ENCODE peak calls at places on chromosomes 16 and 17, in nine cellular contexts. L, F, X, W, G, Q, I, R and B are unnamed samples. For H3K4me1 and H3K36me3, the result is how much of the 10 kb centered on the place peaks cover.

GRCh38 chr16:2250652-2251280 is 621 bp downstream of the ECI1 start:
- DNase-seq in L (peak), F (no peak), X (no peak), W (no peak), G (no peak), Q (no peak), I (no peak), R (no peak), B (peak)

GRCh38 chr16:30764816-30765465 is 2.8 kb downstream of the RNF40 start:
- DNase-seq in L (no peak), F (no peak), X (no peak), W (no peak), G (no peak), Q (no peak), I (no peak), R (no peak), B (no peak)

GRCh38 chr16:79247386-79247785 is 353.2 kb downstream of the MAF start:
- DNase-seq in L (no peak), F (no peak), X (no peak), W (no peak), G (no peak), Q (peak), I (no peak), R (no peak), B (no peak)

GRCh38 chr17:40443988-40444899 is 994 bp downstream of the IGFBP4 start:
- DNase-seq in L (no peak), F (no peak), X (peak), W (peak), G (peak), Q (no peak), I (no peak), R (no peak), B (peak)

GRCh38 chr16:20519231-20519630 is 56.9 kb downstream of the ACSM2B start:
- DNase-seq in L (no peak), F (no peak), X (no peak), W (no peak), G (no peak), Q (no peak), I (no peak), R (no peak), B (no peak)

GRCh38 chr16:85716016-85716679 is 27.4 kb upstream of the GINS2 start:
- DNase-seq in L (no peak), F (no peak), X (no peak), W (no peak), G (no peak), Q (no peak), I (no peak), R (no peak), B (no peak)

GRCh38 chr17:9566067-9566466 is 9.6 kb downstream of the STX8 start:
- DNase-seq in L (no peak), F (no peak), X (no peak), W (no peak), G (no peak), Q (no peak), I (no peak), R (no peak), B (no peak)

GRCh38 chr17:57810740-57811632 is 38.9 kb downstream of the MRPS23 start:
- DNase-seq in L (peak), F (peak), X (peak), W (peak), G (peak), Q (no peak), I (no peak), R (peak), B (peak)

GRCh38 chr17:4482338-4483011 is 16.2 kb upstream of the SPNS2 start:
- DNase-seq in L (no peak), F (no peak), X (no peak), W (no peak), G (no peak), Q (peak), I (no peak), R (no peak), B (no peak)

GRCh38 chr17:50621562-50621961 is 13.1 kb upstream of the ABCC3 start:
- DNase-seq in L (no peak), F (no peak), X (no peak), W (no peak), G (no peak), Q (no peak), I (no peak), R (no peak), B (no peak)

GRCh38 chr17:79913896-79914812 is 74.9 kb upstream of the CBX4 start:
- DNase-seq in L (no peak), F (no peak), X (no peak), W (no peak), G (no peak), Q (no peak), I (no peak), R (no peak), B (no peak)

GRCh38 chr17:11645426-11645825 is 47.2 kb downstream of the DNAH9 start:
- DNase-seq in L (no peak), F (no peak), X (no peak), W (no peak), G (no peak), Q (no peak), I (no peak), R (no peak), B (no peak)

GRCh38 chr16:86534779-86535605 is 20.0 kb downstream of the MTHFSD start:
- DNase-seq in L (no peak), F (no peak), X (peak), W (no peak), G (no peak), Q (no peak), I (no peak), R (no peak), B (no peak)

GRCh38 chr17:81664051-81664470 is 2.3 kb downstream of the OXLD1 start:
- DNase-seq in L (no peak), F (no peak), X (no peak), W (no peak), G (no peak), Q (no peak), I (no peak), R (no peak), B (no peak)

GRCh38 chr17:14637260-14637659 is 336.4 kb downstream of the HS3ST3B1 start:
- DNase-seq in L (no peak), F (no peak), X (no peak), W (no peak), G (no peak), Q (no peak), I (no peak), R (no peak), B (no peak)
- TF ChIP-seq CTCF in L (no peak), F (no peak), X (no peak), W (no peak), G (no peak), Q (no peak), I (no peak), R (no peak), B (no peak)

GRCh38 chr17:44905006-44906000 is 6.1 kb upstream of the EFTUD2 start:
- DNase-seq in L (no peak), F (no peak), X (no peak), W (no peak), G (no peak), Q (no peak), I (no peak), R (no peak), B (no peak)
- H3K4me1 ChIP-seq in L (under half), F (under half), X (under half), W (under half), G (under half), Q (under half), I (under half), R (under half), B (under half)

GRCh38 chr17:56536766-56537165 is 56.7 kb upstream of the NOG start:
- DNase-seq in L (no peak), F (no peak), X (no peak), W (no peak), G (no peak), Q (no peak), I (no peak), R (no peak), B (no peak)

GRCh38 chr17:56543280-56543679 is 50.2 kb upstream of the NOG start:
- DNase-seq in L (no peak), F (no peak), X (no peak), W (no peak), G (no peak), Q (peak), I (no peak), R (no peak), B (peak)

GRCh38 chr17:56545930-56546329 is 47.6 kb upstream of the NOG start:
- DNase-seq in L (no peak), F (no peak), X (no peak), W (no peak), G (no peak), Q (no peak), I (no peak), R (no peak), B (no peak)

GRCh38 chr17:56545056-56545455 is 48.4 kb upstream of the NOG start:
- DNase-seq in L (no peak), F (no peak), X (no peak), W (no peak), G (no peak), Q (no peak), I (no peak), R (no peak), B (no peak)

GRCh38 chr17:56540791-56541190 is 52.7 kb upstream of the NOG start:
- DNase-seq in L (no peak), F (no peak), X (no peak), W (no peak), G (no peak), Q (peak), I (no peak), R (no peak), B (peak)
- H3K36me3 ChIP-seq in L (under half), F (under half), X (under half), W (under half), G (under half), Q (under half), I (under half), R (under half), B (under half)

DNA sequence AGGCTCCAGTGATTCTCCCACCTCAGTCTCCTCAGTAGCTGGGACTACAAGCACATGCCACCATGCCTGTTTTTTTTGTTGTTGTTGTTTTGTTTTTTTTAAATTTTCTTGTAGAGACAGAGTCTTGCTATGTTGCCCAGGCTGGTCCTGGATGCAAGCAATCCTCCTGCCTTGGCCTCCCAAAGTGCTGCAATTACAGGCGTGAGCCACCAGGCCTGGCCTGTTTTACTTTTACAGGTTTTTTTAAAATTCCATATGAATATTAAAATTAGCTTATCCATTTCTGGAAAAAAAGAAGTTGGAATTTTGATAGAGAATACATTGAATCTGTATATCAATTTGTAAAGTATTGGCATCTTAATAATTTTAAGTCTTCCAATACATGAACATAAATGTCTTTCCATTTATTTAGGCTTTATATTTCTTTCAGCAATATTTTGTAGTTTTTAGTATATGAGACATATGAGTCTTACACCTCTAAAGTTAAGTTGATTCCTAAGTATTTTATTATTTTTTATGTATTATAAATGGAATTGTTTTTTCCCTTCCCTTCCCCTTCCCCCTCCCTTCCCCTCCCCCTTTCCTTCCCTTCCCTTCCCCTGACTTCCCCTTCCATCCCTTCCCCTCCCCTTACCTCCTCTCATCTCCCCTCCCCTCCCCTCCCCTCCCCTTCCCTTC is 323.5 kb upstream of the SALL1 start:
- DNase-seq in L (no peak), F (no peak), X (no peak), W (no peak), G (no peak), Q (no peak), I (no peak), R (no peak), B (no peak)
- TF ChIP-seq CTCF in L (no peak), F (no peak), X (no peak), W (no peak), G (no peak), Q (no peak), I (no peak), R (no peak), B (no peak)

DNA sequence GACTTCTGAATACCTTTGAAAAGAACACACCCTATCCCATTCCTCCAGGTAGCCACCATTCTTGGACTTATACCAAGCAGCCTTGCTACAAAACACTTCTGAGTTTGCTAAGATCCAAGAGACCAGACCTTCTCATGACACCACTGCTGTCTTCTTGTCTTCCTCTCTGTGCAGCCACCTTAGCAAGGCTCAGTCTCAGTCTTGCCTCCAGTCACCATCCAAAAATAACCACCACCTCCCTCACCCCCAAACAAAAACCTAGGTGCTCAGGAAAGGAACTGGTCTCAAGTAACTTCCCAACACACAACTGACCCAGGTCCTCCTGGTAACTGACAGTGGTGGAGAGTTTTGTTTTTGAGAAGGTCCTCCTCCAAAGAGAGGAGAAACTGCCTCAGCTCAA is 90.9 kb upstream of the CORO6 start:
- DNase-seq in L (no peak), F (no peak), X (no peak), W (no peak), G (no peak), Q (no peak), I (no peak), R (no peak), B (no peak)
- H3K4me1 ChIP-seq in L (under half), F (half or more), X (under half), W (under half), G (under half), Q (under half), I (under half), R (half or more), B (under half)